ENCODE peak calls at places on chromosomes 3 and 15, in four cellular contexts. I is T-cell, J is endothelial cell, G is NCI-H510A treated with DMSO at 0.1 percent for 48 hours. L is an unnamed sample.

GRCh38 chr3:12886736-12887135 is 45.4 kb upstream of the RPL32 start:
- DNase-seq in I (no peak), J (no peak), G (no peak), L (no peak)

GRCh38 chr3:185978516-185978915 is 40.7 kb upstream of the TRA2B start:
- DNase-seq in J (no peak), G (no peak), I (no peak), L (no peak)

GRCh38 chr15:66251790-66252355 is 1.7 kb downstream of the MEGF11 start:
- DNase-seq in I (no peak), J (peak), G (no peak), L (no peak)

GRCh38 chr15:89780601-89781000 is 4.5 kb downstream of the MESP2 start:
- DNase-seq in I (no peak), G (no peak), J (no peak), L (no peak)

GRCh38 chr15:31389576-31389975 is 62.9 kb downstream of the KLF13 start:
- DNase-seq in J (no peak), G (no peak), I (no peak), L (no peak)

GRCh38 chr3:39141211-39141995 is 12.0 kb downstream of the CSRNP1 start:
- DNase-seq in I (no peak), J (no peak), G (peak), L (peak)

GRCh38 chr15:84552896-84553295 is 47.9 kb upstream of the ZSCAN2 start:
- DNase-seq in I (no peak), J (no peak), G (no peak), L (no peak)

GRCh38 chr3:131960324-131960723 is 74.5 kb downstream of the CPNE4 start:
- DNase-seq in J (no peak), I (no peak), G (no peak), L (no peak)

GRCh38 chr3:143627336-143627735 is 220.9 kb downstream of the SLC9A9 start:
- DNase-seq in G (no peak), J (no peak), I (no peak), L (no peak)

GRCh38 chr3:134777341-134777740 is 17.7 kb upstream of the EPHB1 start:
- DNase-seq in J (no peak), I (no peak), G (no peak), L (no peak)

GRCh38 chr3:22606938-22607337 is 596.2 kb upstream of the UBE2E2 start:
- DNase-seq in J (no peak), I (no peak), G (no peak), L (no peak)

GRCh38 chr3:132343018-132343612 is 25.9 kb downstream of the ACP3 start:
- DNase-seq in G (peak), J (peak), I (no peak), L (peak)

GRCh38 chr3:9746330-9746729 is 3.4 kb upstream of the OGG1 start:
- DNase-seq in I (no peak), J (no peak), G (no peak), L (no peak)

GRCh38 chr3:29683306-29683993 is 402.6 kb downstream of the RBMS3 start:
- DNase-seq in G (no peak), I (no peak), J (no peak), L (no peak)

GRCh38 chr15:28975766-28976179 is 90.0 kb downstream of the APBA2 start:
- DNase-seq in G (peak), J (peak), I (peak), L (peak)

GRCh38 chr3:111481551-111481950 is 60.4 kb upstream of the CD96 start:
- DNase-seq in I (no peak), G (no peak), J (no peak), L (no peak)

GRCh38 chr15:69914960-69915359 is 182.8 kb downstream of the TLE3 start:
- DNase-seq in J (peak), I (no peak), G (peak), L (no peak)

GRCh38 chr15:91186892-91187644 is 87.0 kb downstream of the SV2B start:
- DNase-seq in G (no peak), J (peak), I (no peak), L (peak)

GRCh38 chr15:25208735-25209134 is 230.1 kb downstream of the UBE3A start:
- DNase-seq in I (no peak), J (no peak), G (no peak), L (no peak)

GRCh38 chr3:5210926-5211325 is 23.4 kb downstream of the EDEM1 start:
- DNase-seq in I (no peak), G (peak), J (no peak), L (no peak)

GRCh38 chr3:185552358-185552877 is at the start of gene LIPH:
- DNase-seq in J (no peak), I (no peak), G (peak), L (no peak)

GRCh38 chr3:51710631-51711351 is 3.9 kb downstream of the GRM2 start:
- DNase-seq in G (no peak), I (no peak), J (no peak), L (no peak)

GRCh38 chr15:101608182-101608581 is 44.0 kb downstream of the TM2D3 start:
- DNase-seq in I (no peak), J (no peak), G (no peak), L (no peak)